ENCODE peak calls at places on chromosomes 16 and 17, in five cellular contexts. P, Q, D, Y and K are unnamed samples.

GRCh38 chr17:68238894-68239293 is 8.9 kb upstream of the AMZ2 start:
- DNase-seq in P (no peak), Q (no peak), D (no peak), Y (no peak), K (no peak)

GRCh38 chr17:17672453-17673368 is 8.5 kb upstream of the RAI1 start:
- DNase-seq in P (no peak), Q (no peak), D (no peak), Y (no peak), K (no peak)

GRCh38 chr17:64236827-64237403 is 26.1 kb downstream of the TEX2 start:
- DNase-seq in P (no peak), Q (no peak), D (no peak), Y (peak; percentile 5), K (no peak)

GRCh38 chr17:61837175-61838051 is 25.9 kb downstream of the BRIP1 start:
- DNase-seq in P (no peak), Q (peak; percentile 46), D (no peak), Y (peak; percentile 64), K (no peak)

GRCh38 chr16:57531253-57531575 is 5.2 kb downstream of the CCDC102A start:
- DNase-seq in P (no peak), Q (no peak), D (no peak), Y (no peak), K (no peak)

GRCh38 chr16:89315791-89316581 is 98.5 kb downstream of the ZNF778 start:
- DNase-seq in P (no peak), Q (no peak), D (no peak), Y (no peak), K (no peak)

GRCh38 chr16:57505169-57505568 is 18.9 kb upstream of the DOK4 start:
- DNase-seq in P (no peak), Q (no peak), D (no peak), Y (no peak), K (no peak)

GRCh38 chr17:76735006-76735405 is 2.1 kb downstream of the SRSF2 start:
- DNase-seq in P (no peak), Q (no peak), D (no peak), Y (no peak), K (no peak)

GRCh38 chr17:83079340-83079747 is at the start of gene METRNL:
- DNase-seq in P (peak; percentile 28), Q (peak; percentile 26), D (no peak), Y (peak; percentile 36), K (peak; percentile 46)

GRCh38 chr16:87129771-87130170 is 187.4 kb downstream of the C16orf95 start:
- DNase-seq in P (no peak), Q (no peak), D (no peak), Y (no peak), K (no peak)

GRCh38 chr16:75702247-75702646 is 986 bp upstream of the DUXB start:
- DNase-seq in P (no peak), Q (no peak), D (no peak), Y (no peak), K (no peak)

GRCh38 chr17:50806141-50806643 is 29.2 kb upstream of the WFIKKN2 start:
- DNase-seq in P (no peak), Q (peak; percentile 15), D (peak; percentile 38), Y (no peak), K (no peak)

GRCh38 chr17:32445075-32445427 is 741 bp downstream of the PSMD11 start:
- DNase-seq in P (peak; percentile 39), Q (no peak), D (no peak), Y (no peak), K (no peak)